ENCODE peak calls at places on chromosome 15, in six cellular contexts. V is heart right ventricle; R is stimulated activated CD4-positive, alpha-beta T cell treated with anti-CD3 and anti-CD28 coated beads, Interleukin-12 subunit alpha, Interleukin-12 subunit beta, amount 100 ng/mL, for 4 hours; E is Peyer's patch; Q is coronary artery; C is amniotic epithelial cell. H is an unnamed sample.

GRCh38 chr15:80171787-80172186 is 19.0 kb downstream of the FAH start:
- DNase-seq in V (no peak), R (no peak), E (no peak), Q (no peak), C (no peak), H (no peak)

GRCh38 chr15:70190965-70191364 is 93.2 kb upstream of the TLE3 start:
- DNase-seq in V (no peak), R (no peak), E (no peak), Q (no peak), C (no peak), H (no peak)

GRCh38 chr15:68668926-68669600 is 90.3 kb downstream of the CORO2B start:
- DNase-seq in V (no peak), R (no peak), E (no peak), Q (peak), C (no peak), H (no peak)

GRCh38 chr15:85972805-85973540 is 106.7 kb upstream of the AGBL1 start:
- DNase-seq in V (no peak), R (no peak), E (no peak), Q (no peak), C (no peak), H (no peak)

GRCh38 chr15:86772369-86773059 is 692.8 kb downstream of the AGBL1 start:
- DNase-seq in V (no peak), R (no peak), E (no peak), Q (no peak), C (peak), H (peak)

GRCh38 chr15:57903626-57904025 is 161.9 kb downstream of the ALDH1A2 start:
- DNase-seq in V (no peak), R (no peak), E (no peak), Q (no peak), C (no peak), H (no peak)

GRCh38 chr15:60928987-60929386 is 300.1 kb downstream of the RORA start:
- DNase-seq in V (no peak), R (no peak), E (no peak), Q (no peak), C (no peak), H (no peak)

GRCh38 chr15:60017538-60018199 is 13.6 kb downstream of the FOXB1 start:
- DNase-seq in V (no peak), R (no peak), E (no peak), Q (no peak), C (peak), H (peak)

GRCh38 chr15:40064231-40064894 is 25.4 kb upstream of the SRP14 start:
- DNase-seq in V (no peak), R (no peak), E (peak), Q (no peak), C (peak), H (peak)

GRCh38 chr15:50879016-50879415 is 29.5 kb upstream of the AP4E1 start:
- DNase-seq in V (no peak), R (no peak), E (no peak), Q (no peak), C (no peak), H (no peak)

GRCh38 chr15:58472821-58473581 is 41.2 kb downstream of the LIPC start:
- DNase-seq in V (no peak), R (no peak), E (peak), Q (no peak), C (no peak), H (peak)

GRCh38 chr15:42368096-42368495 is 8.8 kb downstream of the CAPN3 start:
- DNase-seq in V (no peak), R (no peak), E (no peak), Q (no peak), C (peak), H (peak)

GRCh38 chr15:100029868-100030479 is 296.7 kb upstream of the LYSMD4 start:
- DNase-seq in V (no peak), R (no peak), E (no peak), Q (no peak), C (no peak), H (no peak)

H was measured in choroid plexus epithelial cell.